ENCODE peak calls at places on chromosomes 7 and 10, in five cellular contexts. Z is effector memory CD4-positive, alpha-beta T cell; B is IMR-90; M is Peyer's patch; T is left lung. I is an unnamed sample. For H3K4me1, the result is how much of the 10 kb centered on the place peaks cover.

GRCh38 chr7:30168800-30169584 is 34.2 kb downstream of the MTURN start:
- DNase-seq in B (peak), Z (no peak), M (no peak), T (no peak), I (no peak)

GRCh38 chr10:29304259-29305030 is 15.6 kb downstream of the LYZL1 start:
- DNase-seq in Z (no peak), M (no peak), T (no peak), B (peak), I (no peak)

GRCh38 chr7:96178581-96178980 is 143.3 kb downstream of the SLC25A13 start:
- DNase-seq in T (no peak), M (no peak), Z (no peak), B (no peak), I (no peak)

GRCh38 chr10:14592026-14592425 is 182.7 kb downstream of the FAM107B start:
- DNase-seq in Z (no peak), B (no peak), T (no peak), M (no peak), I (no peak)

GRCh38 chr7:1981201-1981877 is 251.4 kb downstream of the MAD1L1 start:
- DNase-seq in T (peak), M (no peak), B (no peak), Z (no peak), I (peak)

GRCh38 chr7:5282464-5283316 is at the start of gene SLC29A4:
- DNase-seq in Z (no peak), B (no peak), T (peak), M (peak), I (no peak)

GRCh38 chr7:69922011-69922803 is 323.9 kb downstream of the AUTS2 start:
- DNase-seq in T (no peak), Z (no peak), B (no peak), M (no peak), I (no peak)

GRCh38 chr7:30598121-30598876 is 3.6 kb downstream of the GARS1 start:
- DNase-seq in T (no peak), Z (no peak), B (peak), M (no peak), I (no peak)

GRCh38 chr10:58361353-58361752 is 23.9 kb upstream of the TFAM start:
- DNase-seq in T (no peak), B (no peak), M (no peak), Z (no peak), I (no peak)

GRCh38 chr10:79386637-79387465 is 39.6 kb downstream of the PPIF start:
- DNase-seq in T (peak), B (no peak), M (peak), Z (no peak), I (peak)

GRCh38 chr7:100366411-100367250 is 6.7 kb upstream of the PILRA start:
- DNase-seq in B (no peak), Z (no peak), T (peak), M (no peak), I (no peak)

GRCh38 chr10:63866075-63866746 is 345.0 kb downstream of the REEP3 start:
- DNase-seq in T (no peak), M (no peak), Z (peak), B (peak), I (peak)

GRCh38 chr7:93569189-93569588 is 5.3 kb downstream of the CALCR start:
- DNase-seq in Z (no peak), B (no peak), T (no peak), M (no peak), I (no peak)
- H3K27ac ChIP-seq in Z (no peak), B (no peak), T (no peak), M (no peak), I (no peak)

GRCh38 chr7:129607471-129608120 is 3.9 kb upstream of the NRF1 start:
- DNase-seq in B (no peak), Z (no peak), M (no peak), T (no peak), I (no peak)

GRCh38 chr7:129612112-129613015 is 844 bp downstream of the NRF1 start:
- DNase-seq in M (no peak), B (peak), Z (peak), T (peak), I (peak)

GRCh38 chr7:129611246-129612111 is at the start of gene NRF1:
- DNase-seq in M (peak), T (peak), B (peak), Z (peak), I (peak)

GRCh38 chr7:129610709-129611245 is 743 bp upstream of the NRF1 start:
- DNase-seq in B (no peak), Z (no peak), T (no peak), M (no peak), I (no peak)

GRCh38 chr7:129609666-129610065 is 1.9 kb upstream of the NRF1 start:
- DNase-seq in T (no peak), Z (no peak), B (no peak), M (no peak), I (no peak)
- H3K4me1 ChIP-seq in T (half or more), Z (under half), B (under half), M (under half), I (under half)

GRCh38 chr10:95539560-95540284 is 21.4 kb downstream of the SORBS1 start:
- DNase-seq in T (no peak), Z (no peak), B (no peak), M (no peak), I (no peak)
- H3K27ac ChIP-seq in T (no peak), Z (no peak), B (no peak), M (no peak), I (peak)

DNA sequence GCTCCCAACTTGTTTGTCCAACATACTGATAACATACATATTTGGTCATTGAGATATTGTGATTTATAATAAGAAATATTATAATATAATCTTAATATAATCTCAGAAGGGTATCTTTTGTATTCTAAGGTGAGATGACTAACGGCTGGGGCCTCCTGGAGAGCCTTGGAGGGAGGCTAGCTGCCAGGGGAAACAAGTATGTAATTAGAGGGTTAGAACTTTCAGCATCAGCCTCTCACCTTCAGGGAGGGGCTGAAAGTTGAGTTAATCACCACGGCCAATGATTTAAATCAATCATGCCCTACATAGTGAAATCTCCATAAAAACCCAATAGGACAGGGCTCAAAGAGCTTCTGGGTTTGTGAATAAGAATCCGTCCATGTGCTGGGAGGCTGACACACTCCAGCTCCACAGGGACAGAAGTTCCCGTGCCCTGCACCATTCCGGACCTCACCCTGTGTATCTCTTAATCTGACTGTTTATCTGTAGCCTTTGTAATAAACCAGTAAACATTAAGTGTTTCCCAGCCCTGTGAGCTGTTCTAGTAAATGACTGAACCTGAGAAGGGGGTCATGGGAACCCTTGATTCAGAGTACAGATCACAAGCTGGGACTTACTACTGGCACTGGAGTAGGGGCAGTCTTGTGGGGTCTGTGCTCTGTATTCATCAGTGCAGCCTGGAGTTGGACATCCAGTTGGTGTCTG is 86.3 kb upstream of the STEAP1B start:
- DNase-seq in M (no peak), Z (no peak), B (no peak), T (no peak), I (no peak)
- H3K4me1 ChIP-seq in M (under half), Z (under half), B (under half), T (half or more), I (under half)

GRCh38 chr7:26937956-26938623 is 73.7 kb upstream of the SKAP2 start:
- DNase-seq in Z (no peak), B (no peak), T (no peak), M (no peak), I (no peak)
- H3K27ac ChIP-seq in Z (no peak), B (no peak), T (no peak), M (no peak), I (no peak)

DNA sequence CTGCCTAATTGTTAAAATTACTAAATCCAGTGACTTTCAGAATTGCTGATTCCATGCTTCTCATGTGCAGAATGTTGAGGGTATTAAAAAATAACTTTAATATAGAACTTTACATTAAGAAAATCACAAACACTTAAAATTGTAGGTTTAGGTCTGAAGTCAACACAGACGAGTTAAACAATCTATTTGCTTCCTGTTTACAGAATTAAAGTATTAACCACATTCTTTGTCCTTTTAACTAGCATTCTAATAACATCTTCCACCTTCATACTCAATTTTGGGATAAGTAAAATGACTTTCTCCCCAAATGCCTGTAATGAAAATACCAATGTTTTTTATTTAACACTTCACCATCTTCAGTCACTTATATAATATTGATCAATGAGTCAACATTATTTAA is 2.2 kb downstream of the ITGB1 start:
- DNase-seq in M (no peak), Z (no peak), T (no peak), B (no peak), I (no peak)
- H3K4me1 ChIP-seq in M (under half), Z (under half), T (half or more), B (under half), I (under half)

DNA sequence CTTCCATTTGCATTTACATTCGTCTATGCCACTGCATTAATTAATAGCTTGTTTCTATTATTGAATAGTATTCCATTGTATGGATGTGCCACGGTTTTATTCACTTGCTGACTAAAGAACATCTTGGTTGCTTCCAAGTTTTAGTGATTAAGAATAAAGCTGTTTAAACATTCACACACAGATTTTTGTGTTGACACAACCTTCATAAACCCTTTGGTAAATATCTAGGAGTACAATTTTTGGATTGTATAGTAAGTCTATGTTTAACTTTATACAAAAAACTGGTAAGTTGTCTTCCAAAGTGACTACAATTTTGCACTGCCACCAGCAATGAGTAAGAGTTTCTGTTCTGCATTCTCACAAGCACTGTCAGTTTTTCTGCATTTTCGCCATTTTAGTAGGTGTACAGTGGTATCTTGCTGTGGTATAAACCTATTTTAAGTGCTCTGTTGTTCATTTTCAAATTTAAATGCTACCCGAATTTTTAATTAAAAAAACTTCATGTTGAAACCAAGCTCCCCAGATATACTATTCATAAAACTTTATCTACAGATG is 121.4 kb downstream of the RNF133 start:
- DNase-seq in M (no peak), B (no peak), T (no peak), Z (no peak), I (no peak)
- H3K27ac ChIP-seq in M (no peak), B (no peak), T (no peak), Z (no peak), I (no peak)

GRCh38 chr10:62080905-62081304 is 179.4 kb downstream of the ARID5B start:
- DNase-seq in Z (no peak), B (no peak), T (no peak), M (no peak), I (no peak)

GRCh38 chr10:62082270-62082669 is 180.8 kb downstream of the ARID5B start:
- DNase-seq in T (no peak), B (no peak), Z (no peak), M (no peak), I (no peak)

GRCh38 chr10:62081322-62081945 is 179.9 kb downstream of the ARID5B start:
- DNase-seq in Z (no peak), T (no peak), M (no peak), B (no peak), I (no peak)

GRCh38 chr10:62077330-62078015 is 176.0 kb downstream of the ARID5B start:
- DNase-seq in B (no peak), M (no peak), Z (no peak), T (no peak), I (no peak)

DNA sequence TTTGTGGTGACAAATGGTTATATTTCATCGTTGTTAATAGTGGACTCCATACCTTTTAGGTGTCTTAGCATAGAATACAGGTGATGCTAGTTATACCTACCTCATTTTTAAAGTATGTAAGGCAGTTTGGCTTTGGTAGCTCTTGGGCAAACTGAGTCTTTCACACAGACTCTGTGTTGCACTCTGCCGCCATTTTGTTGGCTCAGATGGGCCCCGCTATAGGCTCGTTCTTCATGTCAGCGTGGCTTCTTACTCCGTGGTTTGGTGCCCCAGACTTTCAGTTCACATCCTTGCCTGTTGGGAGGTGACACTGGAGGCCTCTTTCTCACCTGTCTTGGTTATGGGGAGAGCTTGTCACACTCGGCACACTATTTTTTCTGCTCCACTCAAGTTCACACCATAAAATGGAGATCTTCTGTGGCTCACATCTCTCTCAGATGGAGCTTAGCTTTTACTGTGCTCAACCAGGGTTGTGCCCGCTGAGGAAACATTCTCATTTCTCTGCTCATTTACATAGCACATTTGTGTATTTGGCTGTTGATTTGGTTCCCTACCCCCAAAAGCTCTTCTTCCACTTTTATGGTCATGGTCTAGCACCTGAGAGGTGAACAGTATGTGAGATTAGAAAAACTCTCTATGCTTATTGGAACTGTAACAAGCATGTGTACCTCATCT is 178.5 kb downstream of the ARID5B start:
- DNase-seq in Z (no peak), M (no peak), B (no peak), T (no peak), I (no peak)
- H3K4me1 ChIP-seq in Z (under half), M (under half), B (under half), T (under half), I (under half)

I was measured in aorta.